ENCODE peak calls at places on chromosomes 2 and 18, in six cellular contexts. E is neuronal stem cell, C is endothelial cell of umbilical vein, Y is right cardiac atrium, R is astrocyte, A is upper lobe of right lung. O is an unnamed sample.

GRCh38 chr2:107747964-107748583 is 78.6 kb upstream of the RGPD4 start:
- DNase-seq in R (no peak), C (no peak), E (no peak), A (no peak), Y (no peak), O (no peak)

GRCh38 chr18:334575-335132 is 66.8 kb upstream of the THOC1 start:
- DNase-seq in A (no peak), R (no peak), Y (no peak), E (no peak), C (no peak), O (no peak)

GRCh38 chr2:170086751-170087150 is 91.2 kb upstream of the MYO3B start:
- DNase-seq in E (no peak), C (peak), A (no peak), R (no peak), Y (no peak), O (no peak)

GRCh38 chr2:46032996-46033395 is 264.2 kb upstream of the EPAS1 start:
- DNase-seq in R (no peak), C (no peak), Y (no peak), E (no peak), A (no peak), O (no peak)

GRCh38 chr2:177295479-177295878 is 31.0 kb upstream of the NFE2L2 start:
- DNase-seq in R (peak), Y (no peak), C (peak), A (no peak), E (no peak), O (no peak)

GRCh38 chr2:205169453-205169852 is 512.8 kb upstream of the NRP2 start:
- DNase-seq in C (peak), A (no peak), R (no peak), Y (no peak), E (no peak), O (no peak)

GRCh38 chr2:161306919-161307318 is 1.3 kb upstream of the PSMD14 start:
- DNase-seq in R (no peak), C (no peak), A (no peak), Y (no peak), E (no peak), O (no peak)

GRCh38 chr2:191152841-191153240 is 2.0 kb upstream of the STAT4 start:
- DNase-seq in C (no peak), R (peak), E (no peak), Y (no peak), A (no peak), O (no peak)

GRCh38 chr2:162480067-162480466 is 136.1 kb downstream of the GCA start:
- DNase-seq in C (no peak), A (no peak), E (no peak), Y (no peak), R (peak), O (no peak)

GRCh38 chr2:35580951-35581350 is 774.6 kb upstream of the CRIM1 start:
- DNase-seq in C (no peak), E (no peak), R (no peak), A (no peak), Y (no peak), O (no peak)

GRCh38 chr18:286515-287310 is 18.9 kb upstream of the THOC1 start:
- DNase-seq in A (no peak), Y (no peak), C (peak), E (no peak), R (peak), O (no peak)

GRCh38 chr18:62999392-62999791 is 284.1 kb downstream of the PHLPP1 start:
- DNase-seq in Y (no peak), E (no peak), R (peak), A (no peak), C (peak), O (no peak)

GRCh38 chr18:79924814-79925655 is 26.4 kb downstream of the SLC66A2 start:
- DNase-seq in Y (peak), E (no peak), A (peak), C (no peak), R (no peak), O (no peak)

GRCh38 chr2:58539973-58540372 is 298.8 kb upstream of the FANCL start:
- DNase-seq in Y (no peak), R (peak), C (no peak), A (no peak), E (peak), O (peak)

GRCh38 chr2:36352711-36353110 is 2.9 kb upstream of the CRIM1 start:
- DNase-seq in Y (no peak), E (no peak), R (peak), A (no peak), C (peak), O (no peak)

GRCh38 chr2:198710562-198710961 is 747.2 kb downstream of the SATB2 start:
- DNase-seq in R (no peak), Y (no peak), E (no peak), C (no peak), A (no peak), O (no peak)

GRCh38 chr2:27071990-27072830 is 756 bp upstream of the OST4 start:
- DNase-seq in C (peak), Y (peak), R (peak), E (no peak), A (no peak), O (no peak)

GRCh38 chr2:127657232-127657595 is 11.3 kb downstream of the GPR17 start:
- DNase-seq in C (no peak), E (no peak), A (no peak), Y (peak), R (no peak), O (no peak)

GRCh38 chr2:217729426-217730058 is 273.3 kb downstream of the TNS1 start:
- DNase-seq in A (no peak), Y (peak), R (no peak), E (no peak), C (no peak), O (no peak)

GRCh38 chr2:20666114-20666363 is 905 bp upstream of the GDF7 start:
- DNase-seq in Y (no peak), A (peak), E (no peak), R (no peak), C (no peak), O (no peak)
- H3K4me3 ChIP-seq in Y (peak), A (peak), E (peak), R (no peak), C (peak), O (peak)

DNA sequence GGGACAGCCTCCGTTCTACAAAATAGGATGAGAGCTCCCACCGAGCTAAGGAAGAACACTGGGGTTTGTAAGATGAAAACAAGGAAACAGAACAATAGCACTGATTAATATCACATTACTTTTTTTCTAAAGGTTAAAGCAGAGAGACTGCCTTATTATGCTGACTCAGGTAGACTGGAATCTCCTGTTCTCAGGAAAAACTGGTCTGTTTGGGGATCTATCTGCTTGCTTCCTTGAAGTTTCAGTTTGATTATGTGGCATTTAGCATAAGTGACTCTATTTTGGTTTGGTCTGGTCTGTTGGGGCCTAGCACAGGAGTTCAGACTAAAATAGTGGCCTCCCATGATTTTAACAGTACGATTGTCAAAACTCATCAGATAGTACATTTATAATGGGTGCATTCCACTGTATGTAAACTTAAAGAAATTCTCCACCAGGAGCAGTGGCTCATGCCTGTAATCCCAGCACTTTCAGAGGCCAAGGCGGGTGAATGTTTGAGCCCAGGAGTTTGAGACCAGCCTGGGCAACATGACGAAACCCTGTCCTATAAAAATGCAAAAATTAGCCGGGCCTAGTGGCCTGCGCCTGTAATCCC is 64.1 kb upstream of the NDUFV2 start:
- DNase-seq in Y (no peak), A (no peak), C (peak), E (no peak), R (peak), O (no peak)
- H3K27ac ChIP-seq in Y (no peak), A (no peak), C (peak), E (no peak), R (no peak), O (no peak)

GRCh38 chr2:182716665-182716990 is 571 bp downstream of the DNAJC10 start:
- DNase-seq in R (no peak), A (peak), E (no peak), Y (no peak), C (no peak), O (no peak)

GRCh38 chr2:182715896-182716664 is at the start of gene DNAJC10:
- DNase-seq in E (peak), C (peak), Y (peak), A (peak), R (peak), O (peak)

GRCh38 chr2:182718459-182718858 is 2.4 kb downstream of the DNAJC10 start:
- DNase-seq in E (no peak), R (no peak), C (no peak), A (no peak), Y (no peak), O (no peak)

GRCh38 chr2:182715121-182715895 is 749 bp upstream of the DNAJC10 start:
- DNase-seq in Y (no peak), C (no peak), R (peak), A (no peak), E (no peak), O (no peak)

GRCh38 chr2:182717451-182718215 is 1.6 kb downstream of the DNAJC10 start:
- DNase-seq in Y (no peak), A (no peak), E (no peak), C (peak), R (no peak), O (no peak)
- H3K4me3 ChIP-seq in Y (peak), A (no peak), E (no peak), C (no peak), R (no peak), O (no peak)

GRCh38 chr18:75071484-75071785 is 137.5 kb downstream of the PTGR3 start:
- DNase-seq in A (peak), C (no peak), R (no peak), E (no peak), Y (no peak), O (no peak)

GRCh38 chr18:75073654-75074053 is 135.3 kb downstream of the PTGR3 start:
- DNase-seq in C (no peak), E (no peak), A (no peak), R (no peak), Y (no peak), O (no peak)

GRCh38 chr18:75072672-75073371 is 136.1 kb downstream of the PTGR3 start:
- DNase-seq in Y (no peak), R (no peak), A (no peak), E (no peak), C (no peak), O (no peak)

GRCh38 chr18:75070625-75071483 is 138.1 kb downstream of the PTGR3 start:
- DNase-seq in A (no peak), C (peak), Y (no peak), E (no peak), R (peak), O (no peak)

DNA sequence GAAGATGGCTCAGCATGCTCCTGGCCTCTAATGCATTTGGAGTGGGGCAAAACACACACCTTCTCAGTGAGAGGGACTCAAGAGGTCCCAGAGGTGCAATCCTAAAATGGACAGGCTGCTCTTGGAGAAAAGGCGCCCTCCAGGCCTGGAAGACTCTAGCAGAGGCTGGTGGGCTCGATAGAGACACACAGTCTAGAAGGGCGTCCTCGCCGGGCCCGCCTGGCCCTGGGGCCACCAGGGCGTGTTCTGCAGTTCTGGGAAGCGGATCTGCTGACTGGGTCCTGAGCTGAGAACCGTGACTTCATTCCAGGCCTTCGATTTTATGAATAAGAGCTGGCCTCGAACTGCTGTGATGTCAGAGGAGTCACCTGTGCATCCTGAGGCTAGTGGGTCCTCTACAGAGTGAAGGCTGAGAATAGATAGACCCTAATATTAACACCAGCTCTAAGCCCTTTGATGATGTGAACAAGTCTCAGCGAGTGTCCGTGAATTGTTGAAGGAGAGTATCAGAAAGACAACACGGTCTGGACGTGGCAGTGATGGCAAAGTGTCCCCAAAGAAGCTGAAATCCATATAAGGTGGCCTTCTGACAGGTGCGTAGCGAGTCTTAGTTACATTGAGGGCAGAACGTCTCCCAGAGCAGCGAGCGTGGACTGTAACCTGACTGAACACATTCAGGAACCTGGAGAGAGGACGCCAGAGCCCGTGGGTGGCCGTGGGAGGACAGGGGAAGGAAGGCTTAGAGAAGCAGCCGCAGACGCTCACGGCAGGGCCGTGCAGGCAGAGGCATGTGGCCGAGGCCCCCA is 136.9 kb downstream of the PTGR3 start:
- DNase-seq in R (no peak), A (peak), E (no peak), C (no peak), Y (no peak), O (no peak)
- H3K27ac ChIP-seq in R (no peak), A (peak), E (no peak), C (peak), Y (no peak), O (no peak)

GRCh38 chr2:219461061-219461514 is 26.4 kb downstream of the SPEG start:
- DNase-seq in Y (peak), E (no peak), A (no peak), C (no peak), R (peak), O (no peak)
- H3K4me3 ChIP-seq in Y (no peak), E (no peak), A (no peak), C (no peak), R (no peak), O (no peak)

GRCh38 chr2:173050684-173051083 is 25.0 kb upstream of the MAP3K20 start:
- DNase-seq in R (no peak), A (no peak), C (no peak), E (no peak), Y (no peak), O (no peak)

GRCh38 chr2:173049732-173050314 is 25.8 kb upstream of the MAP3K20 start:
- DNase-seq in Y (no peak), A (no peak), R (no peak), C (peak), E (no peak), O (no peak)

GRCh38 chr2:173054466-173054865 is 21.2 kb upstream of the MAP3K20 start:
- DNase-seq in Y (no peak), E (no peak), A (no peak), R (peak), C (no peak), O (no peak)

GRCh38 chr2:173051463-173051862 is 24.2 kb upstream of the MAP3K20 start:
- DNase-seq in C (no peak), E (no peak), Y (no peak), R (no peak), A (no peak), O (no peak)

GRCh38 chr2:173053043-173053699 is 22.5 kb upstream of the MAP3K20 start:
- DNase-seq in C (no peak), Y (no peak), A (no peak), E (no peak), R (no peak), O (no peak)
- H3K27ac ChIP-seq in C (no peak), Y (no peak), A (no peak), E (no peak), R (no peak), O (no peak)

O was measured in iPS DF 6.9.